ENCODE peak calls at places on chromosomes 1 and 21, in seven cellular contexts. One of them, this sample, is unnamed.

GRCh38 chr1:71047635-71048607 is at the start of gene PTGER3:
- DNase-seq in body of pancreas: peak; percentile 71
- DNase-seq in breast epithelium: peak; percentile 50
- DNase-seq in Panc1: no peak
- DNase-seq in transverse colon: peak; percentile 81
- DNase-seq in neural progenitor cell: peak; percentile 87
- DNase-seq in cardiac muscle cell: peak; percentile 86
- DNase-seq in this sample: no peak

GRCh38 chr1:177978530-177978929 is 8.7 kb upstream of the SEC16B start:
- DNase-seq in body of pancreas: no peak
- DNase-seq in breast epithelium: no peak
- DNase-seq in Panc1: no peak
- DNase-seq in transverse colon: no peak
- DNase-seq in neural progenitor cell: no peak
- DNase-seq in cardiac muscle cell: no peak
- DNase-seq in this sample: no peak

GRCh38 chr1:203202431-203203245 is 16.1 kb upstream of the CHI3L1 start:
- DNase-seq in body of pancreas: no peak
- DNase-seq in breast epithelium: no peak
- DNase-seq in Panc1: no peak
- DNase-seq in transverse colon: peak; percentile 37
- DNase-seq in neural progenitor cell: no peak
- DNase-seq in cardiac muscle cell: no peak
- DNase-seq in this sample: no peak

GRCh38 chr1:226304291-226304955 is 4.5 kb downstream of the LIN9 start:
- DNase-seq in body of pancreas: no peak
- DNase-seq in breast epithelium: no peak
- DNase-seq in Panc1: no peak
- DNase-seq in transverse colon: no peak
- DNase-seq in neural progenitor cell: no peak
- DNase-seq in cardiac muscle cell: no peak
- DNase-seq in this sample: no peak

GRCh38 chr1:228664399-228664914 is 70.8 kb upstream of the RHOU start:
- DNase-seq in body of pancreas: peak; percentile 87
- DNase-seq in breast epithelium: peak; percentile 67
- DNase-seq in Panc1: peak; percentile 67
- DNase-seq in transverse colon: peak; percentile 84
- DNase-seq in neural progenitor cell: peak; percentile 75
- DNase-seq in cardiac muscle cell: peak; percentile 76
- DNase-seq in this sample: no peak

GRCh38 chr1:245475116-245475515 is 320.3 kb downstream of the KIF26B start:
- DNase-seq in body of pancreas: no peak
- DNase-seq in breast epithelium: no peak
- DNase-seq in Panc1: no peak
- DNase-seq in transverse colon: no peak
- DNase-seq in neural progenitor cell: no peak
- DNase-seq in cardiac muscle cell: no peak
- DNase-seq in this sample: no peak

GRCh38 chr1:237041795-237042466 is at the start of gene RYR2:
- DNase-seq in body of pancreas: peak; percentile 28
- DNase-seq in breast epithelium: no peak
- DNase-seq in Panc1: no peak
- DNase-seq in transverse colon: no peak
- DNase-seq in neural progenitor cell: peak; percentile 94
- DNase-seq in cardiac muscle cell: peak; percentile 88
- DNase-seq in this sample: no peak

GRCh38 chr1:55235722-55236121 is 20.6 kb upstream of the USP24 start:
- DNase-seq in body of pancreas: no peak
- DNase-seq in breast epithelium: no peak
- DNase-seq in Panc1: no peak
- DNase-seq in transverse colon: no peak
- DNase-seq in neural progenitor cell: no peak
- DNase-seq in cardiac muscle cell: no peak
- DNase-seq in this sample: no peak

GRCh38 chr1:210407887-210408252 is 79.2 kb downstream of the HHAT start:
- DNase-seq in body of pancreas: no peak
- DNase-seq in breast epithelium: no peak
- DNase-seq in Panc1: no peak
- DNase-seq in transverse colon: no peak
- DNase-seq in neural progenitor cell: no peak
- DNase-seq in cardiac muscle cell: no peak
- DNase-seq in this sample: no peak

DNA sequence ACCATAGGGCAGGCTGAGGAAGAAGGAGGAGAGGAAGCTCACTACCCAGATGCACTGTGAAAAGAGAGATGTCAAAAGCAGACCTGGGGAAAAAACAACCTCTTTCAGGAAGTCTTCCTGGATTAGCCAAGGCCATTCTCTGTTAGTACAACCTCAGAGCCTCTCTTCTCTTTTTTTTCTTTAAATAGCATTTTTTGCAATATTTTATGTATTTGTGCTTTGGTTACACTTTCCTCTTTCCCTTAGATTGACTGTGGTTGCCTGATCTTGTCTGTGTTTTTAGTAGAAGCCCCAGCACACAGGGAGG is 18.9 kb downstream of the SLC26A9 start:
- DNase-seq in body of pancreas: no peak
- DNase-seq in breast epithelium: no peak
- DNase-seq in Panc1: no peak
- DNase-seq in transverse colon: no peak
- DNase-seq in neural progenitor cell: no peak
- DNase-seq in cardiac muscle cell: no peak
- DNase-seq in this sample: no peak
- H3K27ac ChIP-seq in body of pancreas: no peak overlapping the region
- H3K27ac ChIP-seq in breast epithelium: no peak overlapping the region
- H3K27ac ChIP-seq in Panc1: no peak overlapping the region
- H3K27ac ChIP-seq in transverse colon: no peak overlapping the region
- H3K27ac ChIP-seq in neural progenitor cell: no peak overlapping the region
- H3K27ac ChIP-seq in cardiac muscle cell: no peak overlapping the region
- H3K27ac ChIP-seq in this sample: no peak overlapping the region

GRCh38 chr1:114780344-114781226 is at the start of gene SIKE1:
- DNase-seq in body of pancreas: peak; percentile 93
- DNase-seq in breast epithelium: peak; percentile 86
- DNase-seq in Panc1: peak; percentile 69
- DNase-seq in transverse colon: peak; percentile 96
- DNase-seq in neural progenitor cell: peak; percentile 96
- DNase-seq in cardiac muscle cell: peak; percentile 97
- DNase-seq in this sample: peak; percentile 93
- TF ChIP-seq CTCF in body of pancreas: no peak
- TF ChIP-seq CTCF in breast epithelium: no peak
- TF ChIP-seq CTCF in Panc1: no peak
- TF ChIP-seq CTCF in transverse colon: no peak
- TF ChIP-seq CTCF in neural progenitor cell: peak; percentile 15
- TF ChIP-seq CTCF in cardiac muscle cell: peak; percentile 12
- TF ChIP-seq CTCF in this sample: no peak

GRCh38 chr21:42654179-42654912 is 925 bp downstream of the PDE9A start:
- DNase-seq in body of pancreas: no peak
- DNase-seq in breast epithelium: no peak
- DNase-seq in Panc1: no peak
- DNase-seq in transverse colon: no peak
- DNase-seq in neural progenitor cell: peak; percentile 88
- DNase-seq in cardiac muscle cell: peak; percentile 49
- DNase-seq in this sample: no peak
- H3K27ac ChIP-seq in body of pancreas: peak overlapping the region; percentile 70
- H3K27ac ChIP-seq in breast epithelium: no peak overlapping the region
- H3K27ac ChIP-seq in Panc1: no peak overlapping the region
- H3K27ac ChIP-seq in transverse colon: peak overlapping the region; percentile 92
- H3K27ac ChIP-seq in neural progenitor cell: peak overlapping the region; percentile 34
- H3K27ac ChIP-seq in cardiac muscle cell: no peak overlapping the region
- H3K27ac ChIP-seq in this sample: no peak overlapping the region

DNA sequence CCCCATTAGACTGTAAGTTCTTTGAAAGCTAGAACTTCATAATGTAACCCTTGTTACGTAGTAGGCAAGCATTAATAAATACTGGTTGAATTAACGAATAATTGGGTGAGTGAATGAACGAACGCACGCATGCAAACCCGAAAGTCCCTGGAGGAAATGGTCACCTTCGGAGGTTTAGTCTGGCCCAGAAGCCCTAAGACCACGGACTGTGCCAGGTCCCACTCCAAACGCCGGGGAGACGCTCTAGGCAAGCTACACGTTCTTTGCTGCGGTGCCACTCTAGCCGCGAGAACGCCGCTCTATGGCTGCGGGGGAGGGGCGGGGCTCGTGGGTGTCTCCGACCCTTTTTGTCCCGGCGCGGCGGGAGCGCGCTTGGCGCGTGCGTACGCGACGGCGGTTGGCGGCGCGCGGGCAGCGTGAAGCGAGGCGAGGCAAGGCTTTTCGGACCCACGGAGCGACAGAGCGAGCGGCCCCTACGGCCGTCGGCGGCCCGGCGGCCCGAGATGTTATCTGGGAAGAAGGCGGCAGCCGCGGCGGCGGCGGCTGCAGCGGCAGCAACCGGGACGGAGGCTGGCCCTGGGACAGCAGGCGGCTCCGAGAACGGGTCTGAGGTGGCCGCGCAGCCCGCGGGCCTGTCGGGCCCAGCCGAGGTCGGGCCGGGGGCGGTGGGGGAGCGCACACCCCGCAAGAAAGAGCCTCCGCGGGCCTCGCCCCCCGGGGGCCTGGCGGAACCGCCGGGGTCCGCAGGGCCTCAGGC is at the start of gene KDM1A:
- DNase-seq in body of pancreas: peak; percentile 98
- DNase-seq in breast epithelium: peak; percentile 94
- DNase-seq in Panc1: peak; percentile 90
- DNase-seq in transverse colon: peak; percentile 98
- DNase-seq in neural progenitor cell: peak; percentile 98
- DNase-seq in cardiac muscle cell: peak; percentile 99
- DNase-seq in this sample: peak; percentile 96
- TF ChIP-seq CTCF in body of pancreas: no peak
- TF ChIP-seq CTCF in breast epithelium: no peak
- TF ChIP-seq CTCF in Panc1: no peak
- TF ChIP-seq CTCF in transverse colon: no peak
- TF ChIP-seq CTCF in neural progenitor cell: peak; percentile 50
- TF ChIP-seq CTCF in cardiac muscle cell: peak; percentile 9
- TF ChIP-seq CTCF in this sample: peak; percentile 42